ENCODE peak calls at places on chromosome 1, in eight cellular contexts. L is CD8-positive, alpha-beta T cell; I is OCI-LY7; R is colonic mucosa; X is heart right ventricle; K is cardiac muscle cell; J is SK-N-SH; S is testis. M is an unnamed sample. For H3K4me1, the result is how much of the 10 kb centered on the place peaks cover.

GRCh38 chr1:22077728-22078127 is 25.2 kb downstream of the CDC42 start:
- DNase-seq in L (no peak), I (no peak), R (no peak), X (no peak), K (no peak), J (no peak), S (no peak), M (peak)

GRCh38 chr1:146020058-146020738 is 1.3 kb downstream of the HJV start:
- DNase-seq in L (no peak), I (no peak), R (no peak), X (no peak), K (no peak), J (no peak), S (no peak), M (no peak)

GRCh38 chr1:204602871-204603542 is 82.5 kb downstream of the LRRN2 start:
- DNase-seq in L (no peak), I (no peak), R (no peak), X (no peak), K (no peak), J (no peak), S (no peak), M (no peak)

GRCh38 chr1:1470626-1471388 is 758 bp upstream of the ATAD3B start:
- DNase-seq in L (peak), I (peak), R (peak), X (no peak), K (peak), J (no peak), S (no peak), M (peak)

GRCh38 chr1:6239950-6240768 is 3.8 kb upstream of the HES3 start:
- DNase-seq in L (no peak), I (no peak), R (no peak), X (no peak), K (no peak), J (no peak), S (no peak), M (no peak)

GRCh38 chr1:156247460-156248322 is at the start of gene PAQR6:
- DNase-seq in L (no peak), I (no peak), R (no peak), X (peak), K (no peak), J (peak), S (peak), M (no peak)

GRCh38 chr1:95323117-95323516 is 89.1 kb downstream of the RWDD3 start:
- DNase-seq in L (no peak), I (no peak), R (no peak), X (no peak), K (no peak), J (no peak), S (no peak), M (peak)

GRCh38 chr1:72064301-72064700 is 218.0 kb downstream of the NEGR1 start:
- DNase-seq in L (no peak), I (no peak), R (no peak), X (no peak), K (no peak), J (no peak), S (no peak), M (no peak)

GRCh38 chr1:178540646-178541045 is 27.7 kb downstream of the TEX35 start:
- DNase-seq in L (no peak), I (no peak), R (no peak), X (no peak), K (no peak), J (no peak), S (no peak), M (peak)

GRCh38 chr1:75937034-75937433 is 4.8 kb upstream of the ASB17 start:
- DNase-seq in L (no peak), I (no peak), R (no peak), X (no peak), K (no peak), J (no peak), S (no peak), M (peak)

GRCh38 chr1:24988560-24988912 is 58.5 kb upstream of the RUNX3 start:
- DNase-seq in L (no peak), I (no peak), R (no peak), X (no peak), K (no peak), J (no peak), S (no peak), M (no peak)

GRCh38 chr1:24987424-24987823 is 57.3 kb upstream of the RUNX3 start:
- DNase-seq in L (no peak), I (no peak), R (no peak), X (no peak), K (no peak), J (no peak), S (no peak), M (no peak)

GRCh38 chr1:24990136-24990535 is 60.1 kb upstream of the RUNX3 start:
- DNase-seq in L (no peak), I (no peak), R (no peak), X (no peak), K (no peak), J (no peak), S (no peak), M (no peak)

GRCh38 chr1:24987875-24988559 is 57.9 kb upstream of the RUNX3 start:
- DNase-seq in L (no peak), I (no peak), R (no peak), X (no peak), K (no peak), J (no peak), S (no peak), M (no peak)

DNA sequence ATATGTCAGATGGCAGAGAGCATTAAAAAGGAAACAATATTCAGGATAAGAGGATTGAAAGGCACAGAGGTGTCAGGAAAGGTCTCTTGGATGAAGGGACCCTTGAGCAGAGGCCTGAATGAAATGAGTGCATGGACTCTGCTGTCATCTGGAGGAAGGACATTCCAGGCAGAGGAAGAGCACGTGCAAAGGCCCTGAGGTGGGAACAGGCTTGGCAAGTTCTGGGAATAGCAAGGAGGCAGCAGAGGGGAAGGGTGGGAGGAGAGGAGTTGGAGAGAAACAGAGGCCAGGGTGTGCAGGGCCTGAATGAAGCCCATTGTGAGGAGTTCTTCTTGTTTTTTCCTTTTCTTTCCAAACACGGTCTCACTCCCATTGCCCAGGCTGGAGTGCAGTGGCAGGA is 59.0 kb upstream of the RUNX3 start:
- DNase-seq in L (no peak), I (no peak), R (no peak), X (no peak), K (no peak), J (no peak), S (no peak), M (no peak)
- H3K4me1 ChIP-seq in L (half or more), I (under half), R (under half), X (under half), K (under half), J (under half), S (under half), M (under half)

DNA sequence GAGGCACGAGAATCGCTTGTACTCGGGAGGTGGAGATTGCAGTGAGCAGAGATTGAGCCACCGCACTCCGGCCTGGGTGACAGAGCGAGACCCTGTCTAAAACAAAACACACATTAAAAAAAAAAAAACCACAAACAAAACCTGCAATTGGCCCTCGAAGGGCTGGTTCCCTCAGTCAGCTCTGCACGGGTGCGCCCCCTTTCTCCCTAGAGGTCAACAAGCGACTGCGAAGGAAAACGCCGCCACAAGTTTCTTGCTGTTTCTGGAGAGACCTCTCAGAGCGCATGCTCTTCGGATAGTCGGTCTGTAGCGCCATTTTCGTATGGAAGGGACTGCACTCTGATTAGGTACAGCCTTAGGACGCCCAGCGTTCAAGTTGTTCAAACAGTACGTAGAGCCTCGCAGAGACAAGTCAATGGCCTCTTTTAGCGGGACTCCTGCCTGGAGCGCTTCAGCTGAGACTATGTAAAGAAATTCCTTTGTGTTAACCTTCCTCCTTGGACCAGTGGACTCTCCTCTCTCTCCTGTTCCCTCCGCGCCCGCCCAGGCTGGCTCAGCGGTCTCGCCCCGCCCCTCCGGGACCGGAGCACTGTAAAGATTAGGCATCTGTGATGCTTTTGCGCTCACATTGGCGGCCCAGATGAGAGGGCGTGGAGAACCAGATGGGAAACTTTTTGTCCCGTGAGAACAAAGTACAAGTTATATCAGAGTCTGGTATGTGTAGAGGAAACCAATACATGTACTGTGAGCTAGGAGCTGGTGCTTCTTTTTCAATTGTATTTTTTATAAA is 1.0 kb upstream of the CDC14A start:
- DNase-seq in L (peak), I (peak), R (peak), X (peak), K (peak), J (peak), S (peak), M (peak)
- TF ChIP-seq CTCF in L (no peak), I (peak), R (peak), X (peak), K (peak), J (peak), S (no peak), M (no peak)

GRCh38 chr1:206674745-206675175 is 9.9 kb upstream of the MAPKAPK2 start:
- DNase-seq in L (no peak), I (no peak), R (peak), X (peak), K (no peak), J (no peak), S (no peak), M (peak)
- H3K4me1 ChIP-seq in L (under half), I (half or more), R (under half), X (under half), K (under half), J (under half), S (under half), M (under half)

GRCh38 chr1:35857830-35858229 is 25.2 kb upstream of the AGO1 start:
- DNase-seq in L (no peak), I (peak), R (no peak), X (no peak), K (peak), J (no peak), S (peak), M (no peak)
- TF ChIP-seq CTCF in L (no peak), I (peak), R (peak), X (no peak), K (peak), J (peak), S (peak), M (no peak)